ENCODE peak calls at places on chromosome 5, in five cellular contexts. One of them, this sample, is unnamed.

GRCh38 chr5:162752612-162753011 is 684.8 kb upstream of the CCNG1 start:
- DNase-seq in CD8-positive, alpha-beta T cell: no peak
- DNase-seq in astrocyte of the spinal cord: no peak
- DNase-seq in GM03348: no peak
- DNase-seq in activated CD4-positive, alpha-beta T cell treated with anti-CD3 and anti-CD28 coated beads, Interleukin-2, amount 50 U/mL, for 1 hour: no peak
- DNase-seq in this sample: no peak

GRCh38 chr5:151183451-151184245 is 26.1 kb upstream of the ANXA6 start:
- DNase-seq in CD8-positive, alpha-beta T cell: no peak
- DNase-seq in astrocyte of the spinal cord: no peak
- DNase-seq in GM03348: no peak
- DNase-seq in activated CD4-positive, alpha-beta T cell treated with anti-CD3 and anti-CD28 coated beads, Interleukin-2, amount 50 U/mL, for 1 hour: no peak
- DNase-seq in this sample: no peak

GRCh38 chr5:176545737-176546509 is 3.2 kb upstream of the CDHR2 start:
- DNase-seq in CD8-positive, alpha-beta T cell: no peak
- DNase-seq in astrocyte of the spinal cord: no peak
- DNase-seq in GM03348: no peak
- DNase-seq in activated CD4-positive, alpha-beta T cell treated with anti-CD3 and anti-CD28 coated beads, Interleukin-2, amount 50 U/mL, for 1 hour: no peak
- DNase-seq in this sample: no peak

GRCh38 chr5:107265268-107265667 is 405.5 kb downstream of the EFNA5 start:
- DNase-seq in CD8-positive, alpha-beta T cell: no peak
- DNase-seq in astrocyte of the spinal cord: no peak
- DNase-seq in GM03348: no peak
- DNase-seq in activated CD4-positive, alpha-beta T cell treated with anti-CD3 and anti-CD28 coated beads, Interleukin-2, amount 50 U/mL, for 1 hour: no peak
- DNase-seq in this sample: no peak

GRCh38 chr5:111364992-111365391 is 140.8 kb downstream of the CAMK4 start:
- DNase-seq in CD8-positive, alpha-beta T cell: no peak
- DNase-seq in astrocyte of the spinal cord: peak
- DNase-seq in GM03348: no peak
- DNase-seq in activated CD4-positive, alpha-beta T cell treated with anti-CD3 and anti-CD28 coated beads, Interleukin-2, amount 50 U/mL, for 1 hour: no peak
- DNase-seq in this sample: peak

GRCh38 chr5:40736103-40736875 is 19.5 kb downstream of the TTC33 start:
- DNase-seq in CD8-positive, alpha-beta T cell: no peak
- DNase-seq in astrocyte of the spinal cord: peak
- DNase-seq in GM03348: peak
- DNase-seq in activated CD4-positive, alpha-beta T cell treated with anti-CD3 and anti-CD28 coated beads, Interleukin-2, amount 50 U/mL, for 1 hour: no peak
- DNase-seq in this sample: no peak

GRCh38 chr5:148397968-148398595 is 14.3 kb downstream of the FBXO38 start:
- DNase-seq in CD8-positive, alpha-beta T cell: no peak
- DNase-seq in astrocyte of the spinal cord: no peak
- DNase-seq in GM03348: no peak
- DNase-seq in activated CD4-positive, alpha-beta T cell treated with anti-CD3 and anti-CD28 coated beads, Interleukin-2, amount 50 U/mL, for 1 hour: no peak
- DNase-seq in this sample: no peak

GRCh38 chr5:65190328-65191053 is 291.2 kb downstream of the ADAMTS6 start:
- DNase-seq in CD8-positive, alpha-beta T cell: no peak
- DNase-seq in astrocyte of the spinal cord: peak
- DNase-seq in GM03348: peak
- DNase-seq in activated CD4-positive, alpha-beta T cell treated with anti-CD3 and anti-CD28 coated beads, Interleukin-2, amount 50 U/mL, for 1 hour: no peak
- DNase-seq in this sample: no peak

GRCh38 chr5:59174248-59174844 is 591.5 kb downstream of the RAB3C start:
- DNase-seq in CD8-positive, alpha-beta T cell: no peak
- DNase-seq in astrocyte of the spinal cord: peak
- DNase-seq in GM03348: peak
- DNase-seq in activated CD4-positive, alpha-beta T cell treated with anti-CD3 and anti-CD28 coated beads, Interleukin-2, amount 50 U/mL, for 1 hour: peak
- DNase-seq in this sample: peak

GRCh38 chr5:69364414-69364813 is 4.9 kb downstream of the AK6 start:
- DNase-seq in CD8-positive, alpha-beta T cell: no peak
- DNase-seq in astrocyte of the spinal cord: peak
- DNase-seq in GM03348: peak
- DNase-seq in activated CD4-positive, alpha-beta T cell treated with anti-CD3 and anti-CD28 coated beads, Interleukin-2, amount 50 U/mL, for 1 hour: no peak
- DNase-seq in this sample: no peak

GRCh38 chr5:68037541-68037940 is 178.0 kb upstream of the PIK3R1 start:
- DNase-seq in CD8-positive, alpha-beta T cell: no peak
- DNase-seq in astrocyte of the spinal cord: no peak
- DNase-seq in GM03348: peak
- DNase-seq in activated CD4-positive, alpha-beta T cell treated with anti-CD3 and anti-CD28 coated beads, Interleukin-2, amount 50 U/mL, for 1 hour: no peak
- DNase-seq in this sample: no peak

GRCh38 chr5:177096162-177097015 is 9.7 kb downstream of the FGFR4 start:
- DNase-seq in CD8-positive, alpha-beta T cell: no peak
- DNase-seq in astrocyte of the spinal cord: no peak
- DNase-seq in GM03348: no peak
- DNase-seq in activated CD4-positive, alpha-beta T cell treated with anti-CD3 and anti-CD28 coated beads, Interleukin-2, amount 50 U/mL, for 1 hour: no peak
- DNase-seq in this sample: no peak

GRCh38 chr5:143055596-143056330 is 285.6 kb downstream of the ARHGAP26 start:
- DNase-seq in CD8-positive, alpha-beta T cell: no peak
- DNase-seq in astrocyte of the spinal cord: no peak
- DNase-seq in GM03348: no peak
- DNase-seq in activated CD4-positive, alpha-beta T cell treated with anti-CD3 and anti-CD28 coated beads, Interleukin-2, amount 50 U/mL, for 1 hour: no peak
- DNase-seq in this sample: no peak

GRCh38 chr5:156570615-156571014 is 243.7 kb downstream of the SGCD start:
- DNase-seq in CD8-positive, alpha-beta T cell: no peak
- DNase-seq in astrocyte of the spinal cord: no peak
- DNase-seq in GM03348: no peak
- DNase-seq in activated CD4-positive, alpha-beta T cell treated with anti-CD3 and anti-CD28 coated beads, Interleukin-2, amount 50 U/mL, for 1 hour: no peak
- DNase-seq in this sample: no peak

GRCh38 chr5:140038373-140038957 is 4.6 kb downstream of the NRG2 start:
- DNase-seq in CD8-positive, alpha-beta T cell: no peak
- DNase-seq in astrocyte of the spinal cord: peak
- DNase-seq in GM03348: peak
- DNase-seq in activated CD4-positive, alpha-beta T cell treated with anti-CD3 and anti-CD28 coated beads, Interleukin-2, amount 50 U/mL, for 1 hour: no peak
- DNase-seq in this sample: no peak

This sample was measured in HAP-1.